ENCODE peak calls at places on chromosome 9, in four cellular contexts. D is right lobe of liver, W is natural killer cell, S is coronary artery. P is an unnamed sample.

GRCh38 chr9:119322137-119322695 is 47.0 kb downstream of the BRINP1 start:
- DNase-seq in D (no peak), W (no peak), S (peak), P (no peak)

GRCh38 chr9:6000955-6001354 is 14.5 kb downstream of the RANBP6 start:
- DNase-seq in W (no peak), D (no peak), S (no peak), P (no peak)

GRCh38 chr9:108956098-108956533 is 21.9 kb downstream of the ABITRAM start:
- DNase-seq in W (no peak), D (no peak), S (no peak), P (no peak)

GRCh38 chr9:135978650-135979461 is 17.7 kb upstream of the UBAC1 start:
- DNase-seq in S (no peak), D (no peak), W (no peak), P (no peak)

GRCh38 chr9:89621676-89622075 is 16.9 kb downstream of the GADD45G start:
- DNase-seq in S (no peak), D (no peak), W (no peak), P (no peak)

GRCh38 chr9:124808246-124808956 is 31.5 kb downstream of the OLFML2A start:
- DNase-seq in D (no peak), S (no peak), W (no peak), P (no peak)

GRCh38 chr9:126719677-126720435 is 85.0 kb upstream of the ZBTB43 start:
- DNase-seq in D (peak), S (peak), W (peak), P (peak)

GRCh38 chr9:104494808-104495207 is 9.3 kb upstream of the OR13F1 start:
- DNase-seq in D (no peak), W (no peak), S (no peak), P (no peak)

GRCh38 chr9:16653491-16654407 is 216.7 kb downstream of the BNC2 start:
- DNase-seq in D (peak), W (no peak), S (no peak), P (no peak)

GRCh38 chr9:36161187-36161586 is 8.0 kb upstream of the CCIN start:
- DNase-seq in S (no peak), W (no peak), D (no peak), P (no peak)

GRCh38 chr9:21996438-21996837 is 1.8 kb downstream of the CDKN2B-AS1 start:
- DNase-seq in S (no peak), W (no peak), D (no peak), P (no peak)

GRCh38 chr9:95733687-95734659 is 141.5 kb upstream of the ERCC6L2 start:
- DNase-seq in D (no peak), S (no peak), W (no peak), P (no peak)

GRCh38 chr9:104304925-104305324 is 199.1 kb upstream of the OR13F1 start:
- DNase-seq in D (no peak), S (no peak), W (no peak), P (no peak)

GRCh38 chr9:134215709-134216448 is 51.5 kb upstream of the RNU6ATAC start:
- DNase-seq in D (peak), S (no peak), W (no peak), P (peak)

GRCh38 chr9:111980398-111980797 is 83.8 kb downstream of the UGCG start:
- DNase-seq in W (no peak), D (no peak), S (no peak), P (no peak)

GRCh38 chr9:123424131-123424530 is 68.1 kb downstream of the CRB2 start:
- DNase-seq in W (no peak), D (peak), S (peak), P (no peak)

GRCh38 chr9:123425261-123425821 is 69.3 kb downstream of the CRB2 start:
- DNase-seq in W (no peak), S (peak), D (no peak), P (no peak)

GRCh38 chr9:123424552-123425225 is 68.7 kb downstream of the CRB2 start:
- DNase-seq in S (peak), D (no peak), W (no peak), P (no peak)

GRCh38 chr9:123425836-123426365 is 69.9 kb downstream of the CRB2 start:
- DNase-seq in W (no peak), D (no peak), S (peak), P (no peak)

DNA sequence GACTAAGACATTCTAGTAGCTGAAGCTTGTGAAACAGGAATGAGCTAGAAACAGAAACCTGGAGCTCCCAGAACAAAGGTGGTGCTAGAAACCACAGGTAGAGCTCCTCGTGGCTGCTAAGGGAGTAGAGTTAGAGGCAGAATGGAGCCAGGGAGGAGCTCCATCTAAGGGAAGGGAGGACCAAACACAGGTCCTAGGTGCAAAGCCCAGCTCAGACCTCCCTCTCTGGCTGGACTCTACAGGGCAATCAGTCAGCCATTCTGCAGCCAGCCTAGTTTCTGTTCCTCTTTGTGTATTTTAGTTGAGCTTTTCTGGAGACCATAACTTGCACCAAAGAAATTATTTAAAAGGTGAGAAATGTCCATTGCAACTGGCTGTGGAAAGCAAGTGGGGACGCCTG is 70.4 kb downstream of the CRB2 start:
- DNase-seq in D (no peak), S (no peak), W (no peak), P (no peak)
- TF ChIP-seq CTCF in D (no peak), S (no peak), W (no peak), P (no peak)

GRCh38 chr9:34253460-34253837 is 74.6 kb downstream of the UBAP1 start:
- DNase-seq in W (no peak), D (no peak), S (no peak), P (no peak)
- TF ChIP-seq CTCF in W (no peak), D (no peak), S (no peak), P (no peak)

DNA sequence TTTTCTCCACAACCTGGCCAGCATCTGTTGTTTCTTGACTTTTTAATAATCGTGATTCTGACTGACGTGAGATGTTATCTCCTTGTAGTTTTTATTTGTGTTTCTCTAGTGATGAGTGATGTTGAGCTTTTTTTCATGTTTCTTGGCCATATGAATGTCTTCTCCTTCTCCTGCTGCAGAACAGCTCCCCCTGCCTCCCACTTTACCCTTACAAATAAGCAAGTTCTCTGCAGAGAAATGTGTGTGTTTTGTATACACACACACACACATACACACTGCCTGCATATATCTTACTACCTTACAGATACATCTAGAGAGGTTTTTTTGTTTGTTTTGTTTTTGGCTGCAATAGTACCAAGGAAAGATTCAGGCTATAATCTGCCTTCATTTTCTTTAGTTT is 88.7 kb upstream of the PHF24 start:
- DNase-seq in D (no peak), W (no peak), S (no peak), P (no peak)
- TF ChIP-seq CTCF in D (peak), W (no peak), S (no peak), P (peak)

GRCh38 chr9:101229606-101230005 is 155.2 kb downstream of the BAAT start:
- DNase-seq in S (no peak), D (no peak), W (no peak), P (no peak)

GRCh38 chr9:101232405-101232977 is 152.3 kb downstream of the BAAT start:
- DNase-seq in S (no peak), W (no peak), D (no peak), P (no peak)

GRCh38 chr9:101226161-101226560 is 158.6 kb downstream of the BAAT start:
- DNase-seq in W (no peak), S (no peak), D (no peak), P (no peak)

GRCh38 chr9:101226803-101227202 is 158.0 kb downstream of the BAAT start:
- DNase-seq in S (no peak), D (no peak), W (no peak), P (no peak)
- TF ChIP-seq CTCF in S (no peak), D (no peak), W (no peak), P (no peak)